ENCODE peak calls at places on chromosomes 7 and 10, in four cellular contexts. F, P, E and W are unnamed samples.

GRCh38 chr7:70670288-70670687 is 461.7 kb upstream of the GALNT17 start:
- DNase-seq in F (no peak), P (no peak), E (no peak), W (no peak)

GRCh38 chr10:79407811-79408795 is 37.3 kb downstream of the ZCCHC24 start:
- DNase-seq in F (no peak), P (no peak), E (no peak), W (peak; percentile 66)

GRCh38 chr7:66075590-66076458 is at the start of gene ASL:
- DNase-seq in F (peak; percentile 99), P (peak; percentile 61), E (peak; percentile 100), W (peak; percentile 86)

GRCh38 chr10:17396004-17396403 is 58.4 kb downstream of the ST8SIA6 start:
- DNase-seq in F (no peak), P (no peak), E (no peak), W (no peak)

GRCh38 chr10:67943917-67944316 is 59.5 kb downstream of the SIRT1 start:
- DNase-seq in F (no peak), P (no peak), E (no peak), W (no peak)

GRCh38 chr7:94452257-94452656 is 57.4 kb upstream of the CASD1 start:
- DNase-seq in F (no peak), P (no peak), E (no peak), W (peak; percentile 5)

GRCh38 chr7:46532571-46532970 is 611.5 kb upstream of the IGFBP3 start:
- DNase-seq in F (no peak), P (no peak), E (no peak), W (peak; percentile 32)

GRCh38 chr7:132249591-132249971 is 326.7 kb downstream of the PLXNA4 start:
- DNase-seq in F (peak; percentile 56), P (peak; percentile 44), E (peak; percentile 35), W (no peak)

GRCh38 chr7:31646969-31647368 is 40.0 kb upstream of the PPP1R17 start:
- DNase-seq in F (no peak), P (peak; percentile 13), E (no peak), W (no peak)

DNA sequence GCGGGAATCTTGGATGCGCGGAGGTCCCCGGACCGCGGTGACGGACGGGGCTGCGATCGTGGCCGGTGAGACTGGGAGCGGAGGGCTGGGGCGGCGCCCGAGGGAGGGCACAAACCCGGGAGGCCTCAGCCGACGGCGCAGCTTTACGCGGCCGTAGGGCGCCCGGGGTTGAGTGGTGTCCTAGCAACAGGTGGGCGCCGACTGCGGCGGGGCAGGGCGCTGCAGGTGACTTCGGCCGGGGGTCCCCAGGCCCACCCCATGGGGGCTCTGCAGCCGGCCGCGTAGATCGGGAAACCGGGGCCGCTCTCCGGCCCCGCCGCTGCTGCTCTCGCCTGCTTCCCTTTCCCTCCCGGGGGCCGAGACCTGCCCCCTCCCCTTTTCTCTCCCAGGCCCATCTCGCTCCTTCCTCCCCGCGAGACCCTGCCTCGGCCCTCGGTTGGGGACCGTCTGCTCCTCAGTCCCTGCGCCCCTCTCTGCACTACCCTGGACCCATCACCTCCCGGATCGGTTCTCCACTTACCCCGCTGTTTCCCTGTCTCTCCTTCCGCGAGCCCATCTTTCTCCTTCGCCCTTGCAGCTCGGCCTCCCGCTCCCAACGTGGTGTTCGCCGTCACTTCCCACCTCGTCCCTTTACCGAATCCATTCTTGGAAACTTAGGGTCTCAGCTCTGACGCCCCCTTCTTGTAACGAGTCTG is 18.4 kb upstream of the ACBD5 start:
- DNase-seq in F (no peak), P (no peak), E (no peak), W (no peak)
- TF ChIP-seq MAFK in F (no peak), P (no peak), E (no peak), W (no peak)

GRCh38 chr7:129468087-129468486 is 33.9 kb downstream of the STRIP2 start:
- DNase-seq in F (no peak), P (no peak), E (no peak), W (peak; percentile 75)
- TF ChIP-seq MAFK in F (no peak), P (no peak), E (no peak), W (no peak)

GRCh38 chr7:157158400-157158799 is 19.7 kb downstream of the UBE3C start:
- DNase-seq in F (no peak), P (no peak), E (no peak), W (no peak)
- TF ChIP-seq MAFK in F (no peak), P (no peak), E (no peak), W (no peak)

GRCh38 chr7:157770716-157771320 is 434.0 kb downstream of the DNAJB6 start:
- DNase-seq in F (no peak), P (no peak), E (no peak), W (no peak)
- TF ChIP-seq MAFK in F (no peak), P (no peak), E (no peak), W (no peak)

DNA sequence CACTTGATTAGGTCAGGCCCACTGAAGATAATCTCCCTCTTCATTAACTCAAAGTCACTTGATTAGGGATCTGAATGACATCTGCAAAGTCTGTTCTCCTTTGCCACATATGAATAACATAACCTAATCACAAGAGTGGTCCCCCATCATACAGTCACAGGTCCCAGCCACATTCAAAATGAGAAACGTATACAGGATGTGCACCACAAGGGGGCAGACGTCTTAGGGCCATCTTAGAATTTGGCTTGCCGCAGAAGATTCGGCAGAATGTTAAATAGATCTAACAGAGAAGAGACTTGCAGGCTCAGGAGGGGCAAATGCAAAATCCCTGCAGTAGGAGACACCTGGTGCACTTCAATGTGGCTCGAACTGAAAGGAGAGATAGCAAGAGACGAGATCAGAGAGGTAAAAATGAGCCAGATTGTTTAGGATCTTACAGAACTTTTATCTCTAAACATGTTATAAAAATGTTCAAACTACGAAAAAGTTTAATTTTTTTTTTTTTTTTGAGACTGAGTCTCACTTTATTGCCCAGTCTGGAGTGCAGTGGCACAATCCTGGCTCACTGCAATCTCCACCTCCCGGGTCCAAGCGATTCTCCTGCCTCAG is 10.4 kb upstream of the SMC3 start:
- DNase-seq in F (peak; percentile 74), P (no peak), E (peak; percentile 41), W (peak; percentile 62)
- TF ChIP-seq MAFK in F (no peak), P (no peak), E (no peak), W (no peak)

DNA sequence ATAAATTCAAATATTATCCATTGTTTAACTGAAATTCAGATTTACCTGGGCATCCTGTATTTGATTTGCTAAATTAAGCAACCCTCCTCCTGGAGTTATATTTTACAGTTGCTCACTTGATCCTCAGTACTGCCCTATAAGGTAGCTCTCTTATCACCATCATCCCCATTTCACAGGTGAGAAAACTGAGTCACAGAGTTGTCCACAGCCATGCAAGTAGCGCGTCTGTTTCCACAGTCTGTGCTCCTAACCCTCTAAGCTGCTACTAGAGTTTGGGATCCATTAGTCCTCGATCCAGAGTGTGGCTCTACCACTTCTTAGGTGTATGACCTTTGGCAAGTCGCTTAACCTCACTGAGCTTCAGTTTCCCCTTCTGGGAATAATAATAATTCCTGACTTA is 34.9 kb upstream of the KDM7A start:
- DNase-seq in F (no peak), P (no peak), E (no peak), W (no peak)
- TF ChIP-seq MAFK in F (no peak), P (no peak), E (no peak), W (no peak)